ENCODE peak calls at places on chromosomes 3 and 15, in five cellular contexts. M, I, S, E and D are unnamed samples.

GRCh38 chr3:98984024-98984423 is 82.5 kb upstream of the DCBLD2 start:
- DNase-seq in E (no peak), M (no peak), S (no peak), I (no peak), D (no peak)

GRCh38 chr15:47885921-47886320 is 168.6 kb downstream of the SEMA6D start:
- DNase-seq in S (no peak), I (no peak), E (no peak), M (no peak), D (no peak)

GRCh38 chr3:94249491-94250079 is 186.7 kb downstream of the NSUN3 start:
- DNase-seq in M (peak; percentile 57), I (no peak), E (peak; percentile 78), S (peak; percentile 52), D (peak; percentile 62)

GRCh38 chr15:63610209-63610841 is 13.1 kb downstream of the FBXL22 start:
- DNase-seq in M (peak; percentile 60), E (peak; percentile 64), S (peak; percentile 67), I (no peak), D (peak; percentile 77)

GRCh38 chr3:153330891-153331290 is 168.9 kb downstream of the RAP2B start:
- DNase-seq in I (no peak), E (no peak), S (no peak), M (no peak), D (no peak)

GRCh38 chr15:59329570-59330350 is 42.9 kb downstream of the MYO1E start:
- DNase-seq in M (no peak), E (no peak), S (no peak), I (no peak), D (no peak)

GRCh38 chr3:98329392-98330124 is 24.1 kb upstream of the OR5K4 start:
- DNase-seq in I (no peak), S (no peak), M (no peak), E (no peak), D (peak; percentile 10)

GRCh38 chr3:170689218-170689874 is 103.5 kb upstream of the SLC7A14 start:
- DNase-seq in I (no peak), E (no peak), S (no peak), M (peak; percentile 64), D (no peak)

GRCh38 chr3:97815149-97815917 is 6.5 kb upstream of the CRYBG3 start:
- DNase-seq in M (no peak), E (no peak), S (no peak), I (no peak), D (peak; percentile 34)

GRCh38 chr3:69890094-69890493 is 109.4 kb upstream of the SAMMSON start:
- DNase-seq in I (no peak), E (no peak), S (no peak), M (no peak), D (no peak)

GRCh38 chr3:112306825-112307224 is 12.8 kb upstream of the SLC9C1 start:
- DNase-seq in E (no peak), M (no peak), I (no peak), S (no peak), D (no peak)

GRCh38 chr3:155232605-155233004 is 60.9 kb downstream of the STRIT1 start:
- DNase-seq in I (no peak), S (peak; percentile 40), M (no peak), E (no peak), D (no peak)

GRCh38 chr15:85753261-85753660 is 41.5 kb downstream of the KLHL25 start:
- DNase-seq in E (no peak), I (no peak), M (no peak), S (peak; percentile 9), D (no peak)

GRCh38 chr3:27976933-27977332 is 254.8 kb upstream of the EOMES start:
- DNase-seq in S (no peak), I (no peak), M (no peak), E (no peak), D (no peak)

GRCh38 chr3:57691411-57692133 is 1.3 kb downstream of the DENND6A start:
- DNase-seq in M (no peak), E (peak; percentile 29), I (no peak), S (peak; percentile 51), D (no peak)

GRCh38 chr15:96273317-96274086 is 57.0 kb upstream of the NR2F2 start:
- DNase-seq in I (no peak), E (no peak), M (no peak), S (no peak), D (no peak)

GRCh38 chr3:127676456-127676855 is 3.7 kb downstream of the ABTB1 start:
- DNase-seq in S (peak; percentile 24), I (no peak), E (peak; percentile 18), M (no peak), D (no peak)

GRCh38 chr3:169295126-169295525 is 368.4 kb downstream of the MECOM start:
- DNase-seq in M (no peak), S (no peak), I (no peak), E (peak; percentile 29), D (no peak)

GRCh38 chr15:87846746-87847145 is 409.8 kb downstream of the NTRK3 start:
- DNase-seq in M (no peak), I (no peak), S (no peak), E (no peak), D (no peak)

GRCh38 chr3:107258285-107258684 is 119.0 kb upstream of the CCDC54 start:
- DNase-seq in I (no peak), E (no peak), S (no peak), M (no peak), D (no peak)

GRCh38 chr15:64642875-64643274 is 132.5 kb downstream of the RBPMS2 start:
- DNase-seq in I (no peak), M (no peak), S (no peak), E (no peak), D (no peak)

GRCh38 chr3:4978259-4978965 is 825 bp upstream of the BHLHE40 start:
- DNase-seq in E (peak; percentile 97), S (peak; percentile 97), I (peak; percentile 86), M (peak; percentile 99), D (peak; percentile 78)

GRCh38 chr15:73298522-73298921 is 70.2 kb downstream of the HCN4 start:
- DNase-seq in M (no peak), I (no peak), E (no peak), S (no peak), D (no peak)

GRCh38 chr15:79919090-79919748 is 22.4 kb upstream of the MTHFS start:
- DNase-seq in S (no peak), M (no peak), E (no peak), I (no peak), D (no peak)
- H3K9me3 ChIP-seq in S (peaks cover 12% of the 10 kb centered on the region), M (peaks cover 70% of the 10 kb centered on the region), E (peaks cover 77% of the 10 kb centered on the region), I (peaks cover 76% of the 10 kb centered on the region), D (peaks cover 35% of the 10 kb centered on the region)

DNA sequence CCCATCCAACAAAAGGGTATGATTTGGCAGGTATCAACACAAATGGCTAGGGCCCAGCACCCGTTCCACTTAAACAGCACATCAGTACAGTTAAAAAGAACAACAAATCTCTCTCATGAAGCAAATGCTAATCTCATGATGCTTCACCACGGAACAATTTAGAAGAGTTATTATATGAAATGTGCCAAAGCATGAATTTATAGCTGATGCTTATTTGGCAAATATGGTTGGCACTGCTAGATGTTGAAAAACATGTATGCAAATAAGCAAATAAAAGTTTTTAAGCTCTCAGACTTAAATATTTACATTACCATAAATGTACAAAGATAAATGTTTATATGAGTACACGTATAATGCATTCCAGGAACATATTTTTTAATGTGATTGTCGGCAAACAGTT is 2.3 kb downstream of the PEAK1 start:
- DNase-seq in M (no peak), I (no peak), E (no peak), S (no peak), D (no peak)
- H3K4me1 ChIP-seq in M (peaks cover 55% of the 10 kb centered on the region), I (peaks cover 55% of the 10 kb centered on the region), E (peaks cover 16% of the 10 kb centered on the region), S (peaks cover 3% of the 10 kb centered on the region), D (peaks cover 17% of the 10 kb centered on the region)

GRCh38 chr3:157605356-157605755 is 102.1 kb upstream of the VEPH1 start:
- DNase-seq in I (no peak), M (no peak), S (no peak), E (no peak), D (no peak)

GRCh38 chr3:157611176-157611575 is 108.0 kb upstream of the VEPH1 start:
- DNase-seq in E (no peak), I (no peak), S (no peak), M (no peak), D (no peak)

GRCh38 chr3:157608006-157608405 is 104.8 kb upstream of the VEPH1 start:
- DNase-seq in M (no peak), I (no peak), E (no peak), S (no peak), D (no peak)

GRCh38 chr3:157602424-157602823 is 99.2 kb upstream of the VEPH1 start:
- DNase-seq in S (no peak), M (no peak), I (no peak), E (no peak), D (no peak)

GRCh38 chr3:157606392-157607197 is 103.4 kb upstream of the VEPH1 start:
- DNase-seq in S (peak; percentile 44), I (no peak), M (peak; percentile 56), E (peak; percentile 47), D (peak; percentile 67)
- TF ChIP-seq CTCF in S (peak; percentile 12), I (peak; percentile 54), M (peak; percentile 84), E (peak; percentile 41), D (peak; percentile 80)

GRCh38 chr3:124570232-124570631 is 160.0 kb upstream of the UMPS start:
- DNase-seq in I (no peak), S (no peak), E (no peak), M (no peak), D (no peak)
- H3K9me3 ChIP-seq in I (no peaks in the 10 kb centered on the region), S (no peaks in the 10 kb centered on the region), E (no peaks in the 10 kb centered on the region), M (no peaks in the 10 kb centered on the region), D (no peaks in the 10 kb centered on the region)

GRCh38 chr3:123336001-123336400 is 112.9 kb downstream of the ADCY5 start:
- DNase-seq in M (no peak), S (peak; percentile 22), E (peak; percentile 1), I (no peak), D (no peak)
- H3K4me1 ChIP-seq in M (no peaks in the 10 kb centered on the region), S (peaks cover 8% of the 10 kb centered on the region), E (no peaks in the 10 kb centered on the region), I (peaks cover 33% of the 10 kb centered on the region), D (no peaks in the 10 kb centered on the region)